ENCODE peak calls at places on chromosomes 3 and 15, in ten cellular contexts. Y is dorsolateral prefrontal cortex, I is cardiac fibroblast, V is AG09309, U is OCI-LY7, E is HL-60, J is AG04450, C is GM12864, D is PC-9, Q is left ventricle myocardium inferior. P is an unnamed sample.
A peak's percentile ranks its signal among the peaks of the same experiment; 100 is the strongest.

GRCh38 chr3:10376353-10376752 is 55.4 kb upstream of the SEC13 start:
- DNase-seq in Y (no peak), I (no peak), V (no peak), U (peak; percentile 91), E (peak; percentile 58), J (no peak), C (no peak), D (no peak), Q (no peak), P (no peak)

GRCh38 chr3:122576174-122576940 is 1.1 kb upstream of the PARP15 start:
- DNase-seq in Y (no peak), I (peak; percentile 12), V (no peak), U (peak; percentile 96), E (no peak), J (no peak), C (peak; percentile 92), D (no peak), Q (no peak), P (no peak)

GRCh38 chr15:88623061-88623460 is 1.9 kb downstream of the AEN start:
- DNase-seq in Y (no peak), I (peak; percentile 90), V (peak; percentile 37), U (no peak), E (no peak), J (peak; percentile 34), C (peak; percentile 43), D (peak; percentile 33), Q (no peak), P (no peak)

GRCh38 chr15:87849181-87849580 is 407.4 kb downstream of the NTRK3 start:
- DNase-seq in Y (no peak), I (peak; percentile 6), V (no peak), U (no peak), E (no peak), J (no peak), C (no peak), D (no peak), Q (no peak), P (no peak)

GRCh38 chr3:188546835-188547670 is 393.1 kb downstream of the LPP start:
- DNase-seq in Y (no peak), I (peak; percentile 70), V (no peak), U (no peak), E (no peak), J (peak; percentile 55), C (no peak), D (peak; percentile 4), Q (no peak), P (no peak)

GRCh38 chr15:63942486-63943365 is 103.6 kb downstream of the DAPK2 start:
- DNase-seq in Y (no peak), I (no peak), V (no peak), U (peak; percentile 15), E (no peak), J (no peak), C (no peak), D (no peak), Q (no peak), P (no peak)

GRCh38 chr15:66932634-66933024 is 132.8 kb upstream of the SMAD3 start:
- DNase-seq in Y (no peak), I (no peak), V (no peak), U (no peak), E (no peak), J (no peak), C (no peak), D (no peak), Q (no peak), P (no peak)

GRCh38 chr3:9884555-9885165 is 4.6 kb upstream of the CIDEC start:
- DNase-seq in Y (no peak), I (peak; percentile 96), V (peak; percentile 61), U (no peak), E (no peak), J (no peak), C (no peak), D (peak; percentile 62), Q (no peak), P (peak; percentile 42)

GRCh38 chr3:32334675-32335074 is 57.0 kb upstream of the CMTM7 start:
- DNase-seq in Y (no peak), I (peak; percentile 18), V (no peak), U (peak; percentile 48), E (no peak), J (no peak), C (no peak), D (no peak), Q (no peak), P (no peak)
- TF ChIP-seq CTCF in Y (no peak), I (no peak), V (peak; percentile 46), U (peak; percentile 76), E (peak; percentile 1), J (peak; percentile 26), C (peak; percentile 48), D (peak; percentile 33), Q (peak; percentile 30), P (no peak)

DNA sequence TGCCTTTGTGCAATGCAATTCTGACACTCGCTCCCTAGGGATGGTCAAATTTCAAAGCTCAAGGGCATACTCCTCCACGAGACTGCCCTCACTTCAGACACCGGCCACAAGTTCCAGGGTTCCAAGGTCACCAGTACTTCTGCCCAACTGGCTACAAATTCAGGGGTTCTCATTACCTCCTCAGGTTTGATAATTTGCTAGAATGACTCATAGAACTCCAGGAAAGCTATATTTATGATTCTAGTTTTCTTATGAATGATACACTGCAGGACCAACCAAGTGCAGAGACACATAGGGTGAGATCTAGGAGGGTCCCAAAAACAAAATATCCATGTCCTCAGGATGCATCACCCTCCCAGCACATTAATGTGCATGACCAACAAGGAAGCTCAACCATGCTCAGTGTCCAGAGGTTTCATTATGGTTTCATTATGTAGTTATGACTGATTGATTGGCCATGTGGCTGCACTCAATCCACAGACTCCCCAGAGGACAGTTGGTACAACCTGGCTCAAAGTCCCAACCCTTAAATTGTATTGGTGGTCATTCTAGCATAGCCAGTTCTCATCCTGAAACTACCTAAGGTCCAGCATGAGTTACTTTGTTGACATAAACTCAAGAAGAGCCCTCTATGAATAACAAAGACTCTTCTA is 170.4 kb upstream of the LRRN1 start:
- DNase-seq in Y (no peak), I (no peak), V (no peak), U (no peak), E (no peak), J (no peak), C (no peak), D (no peak), Q (no peak), P (no peak)
- H3K4me3 ChIP-seq in Y (no peak overlapping the region), I (no peak overlapping the region), V (no peak overlapping the region), U (no peak overlapping the region), E (no peak overlapping the region), J (no peak overlapping the region), C (no peak overlapping the region), D (no peak overlapping the region), Q (no peak overlapping the region), P (no peak overlapping the region)

GRCh38 chr15:100244796-100245495 is 96.8 kb downstream of the ADAMTS17 start:
- DNase-seq in Y (no peak), I (no peak), V (no peak), U (no peak), E (no peak), J (no peak), C (no peak), D (no peak), Q (no peak), P (no peak)

GRCh38 chr15:100242989-100243388 is 98.8 kb downstream of the ADAMTS17 start:
- DNase-seq in Y (no peak), I (no peak), V (no peak), U (no peak), E (no peak), J (no peak), C (no peak), D (no peak), Q (no peak), P (no peak)

GRCh38 chr15:100245855-100246254 is 95.9 kb downstream of the ADAMTS17 start:
- DNase-seq in Y (no peak), I (no peak), V (no peak), U (no peak), E (no peak), J (no peak), C (no peak), D (no peak), Q (no peak), P (no peak)

GRCh38 chr15:100245496-100245838 is 96.3 kb downstream of the ADAMTS17 start:
- DNase-seq in Y (no peak), I (no peak), V (no peak), U (no peak), E (no peak), J (no peak), C (no peak), D (no peak), Q (no peak), P (no peak)

DNA sequence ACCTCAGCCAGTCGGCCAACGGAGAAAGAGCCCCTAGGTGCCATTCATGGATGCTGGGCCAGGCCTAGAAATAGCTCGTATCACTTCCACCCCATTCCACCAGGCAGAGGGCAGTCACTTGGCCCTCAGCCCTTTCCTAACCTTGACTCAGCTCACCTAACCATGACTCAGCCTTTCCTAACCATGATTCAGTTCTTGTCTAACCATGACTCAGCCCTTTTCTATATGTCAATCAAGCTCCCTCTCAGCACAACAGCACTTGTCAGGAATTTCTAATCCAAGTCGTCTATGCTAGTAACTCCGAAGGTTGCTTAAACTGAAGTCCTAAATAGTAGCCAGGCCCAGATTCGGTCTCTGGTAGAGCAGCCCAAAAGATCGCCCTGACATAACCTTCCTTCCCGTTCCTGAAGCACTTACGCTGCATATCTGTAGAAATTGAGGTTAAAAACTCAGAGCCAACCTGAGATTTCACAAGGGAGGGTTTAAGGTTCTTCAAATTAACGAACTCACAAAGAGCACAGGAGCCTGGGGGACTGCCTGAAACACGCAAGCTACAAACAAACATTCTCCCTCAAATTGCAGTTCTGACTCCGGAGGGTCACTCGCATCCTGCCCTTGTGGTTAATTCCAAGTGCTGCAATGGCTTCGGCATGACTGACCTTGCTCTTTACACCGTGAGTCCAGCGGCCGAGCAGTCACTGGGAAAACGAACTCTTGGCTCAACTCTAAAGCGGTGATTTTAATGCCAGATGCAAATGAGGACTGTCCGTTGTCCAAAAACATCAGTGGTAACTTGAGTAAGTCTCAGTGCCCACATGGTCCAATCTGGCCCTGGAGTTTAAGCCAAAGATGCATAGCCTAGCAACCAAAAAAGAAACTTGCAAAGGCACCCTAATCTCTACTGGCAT is 99.9 kb downstream of the ADAMTS17 start:
- DNase-seq in Y (peak; percentile 29), I (peak; percentile 51), V (no peak), U (no peak), E (no peak), J (no peak), C (no peak), D (peak; percentile 43), Q (no peak), P (no peak)
- TF ChIP-seq CTCF in Y (no peak), I (no peak), V (no peak), U (no peak), E (no peak), J (no peak), C (no peak), D (no peak), Q (no peak), P (no peak)

GRCh38 chr15:94677202-94677790 is 445.9 kb downstream of the MCTP2 start:
- DNase-seq in Y (no peak), I (no peak), V (no peak), U (no peak), E (no peak), J (no peak), C (no peak), D (no peak), Q (no peak), P (no peak)

GRCh38 chr15:94673801-94674200 is 442.4 kb downstream of the MCTP2 start:
- DNase-seq in Y (no peak), I (no peak), V (no peak), U (no peak), E (no peak), J (no peak), C (no peak), D (no peak), Q (no peak), P (no peak)

GRCh38 chr15:94670436-94671034 is 439.2 kb downstream of the MCTP2 start:
- DNase-seq in Y (no peak), I (peak; percentile 69), V (peak; percentile 4), U (peak; percentile 35), E (no peak), J (peak; percentile 6), C (no peak), D (no peak), Q (no peak), P (no peak)

GRCh38 chr15:94671845-94672524 is 440.6 kb downstream of the MCTP2 start:
- DNase-seq in Y (no peak), I (peak; percentile 7), V (no peak), U (no peak), E (no peak), J (peak; percentile 3), C (no peak), D (no peak), Q (no peak), P (no peak)

DNA sequence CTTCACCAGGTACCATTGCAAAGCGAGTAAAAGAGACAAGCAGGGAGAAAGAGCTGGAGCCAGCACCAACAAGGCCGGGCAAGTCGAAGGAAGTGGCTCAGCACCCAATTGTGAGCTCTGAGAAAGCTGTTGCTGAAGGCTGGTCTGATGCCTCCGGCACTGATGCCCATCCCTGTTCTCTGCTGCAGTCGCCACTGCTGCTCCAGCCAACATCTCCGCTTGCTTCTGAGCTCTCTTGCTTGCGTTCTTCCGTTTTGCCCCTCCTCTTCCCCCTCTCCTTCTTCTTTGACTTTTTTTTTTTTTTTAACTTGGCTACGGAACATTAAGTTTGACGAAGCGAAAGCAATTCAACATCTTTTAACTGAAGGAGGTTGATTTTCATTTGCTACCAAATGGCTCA is 442.9 kb downstream of the MCTP2 start:
- DNase-seq in Y (no peak), I (no peak), V (no peak), U (no peak), E (no peak), J (no peak), C (no peak), D (no peak), Q (no peak), P (no peak)
- H3K4me3 ChIP-seq in Y (no peak overlapping the region), I (no peak overlapping the region), V (no peak overlapping the region), U (no peak overlapping the region), E (no peak overlapping the region), J (no peak overlapping the region), C (no peak overlapping the region), D (no peak overlapping the region), Q (no peak overlapping the region), P (no peak overlapping the region)

P was measured in AG04449.